ENCODE peak calls at places on chromosome 9, in nine cellular contexts. P, T, I, M, F, O, J, K and V are unnamed samples.

GRCh38 chr9:16626577-16627130 is 243.8 kb downstream of the BNC2 start:
- DNase-seq in P (no peak), T (peak), I (no peak), M (no peak), F (peak), O (peak), J (peak), K (peak), V (no peak)

GRCh38 chr9:107592439-107592838 is 102.9 kb upstream of the KLF4 start:
- DNase-seq in P (no peak), T (no peak), I (no peak), M (no peak), F (no peak), O (no peak), J (no peak), K (no peak), V (no peak)

GRCh38 chr9:130271473-130271872 is 5.9 kb downstream of the HMCN2 start:
- DNase-seq in P (no peak), T (no peak), I (no peak), M (no peak), F (peak), O (no peak), J (peak), K (no peak), V (no peak)

GRCh38 chr9:134307223-134307600 is 19.0 kb upstream of the RXRA start:
- DNase-seq in P (no peak), T (no peak), I (no peak), M (no peak), F (no peak), O (no peak), J (no peak), K (no peak), V (no peak)

GRCh38 chr9:97852001-97852398 is 1.0 kb upstream of the FOXE1 start:
- DNase-seq in P (no peak), T (no peak), I (no peak), M (no peak), F (no peak), O (no peak), J (peak), K (no peak), V (no peak)

GRCh38 chr9:84397822-84398221 is 57.3 kb upstream of the SLC28A3 start:
- DNase-seq in P (no peak), T (peak), I (peak), M (no peak), F (peak), O (peak), J (no peak), K (peak), V (no peak)

GRCh38 chr9:92986175-92987110 is 39.1 kb downstream of the FGD3 start:
- DNase-seq in P (no peak), T (peak), I (no peak), M (no peak), F (no peak), O (peak), J (no peak), K (peak), V (no peak)

GRCh38 chr9:75803130-75803529 is 87.3 kb upstream of the PCSK5 start:
- DNase-seq in P (no peak), T (peak), I (peak), M (no peak), F (no peak), O (peak), J (no peak), K (peak), V (no peak)

GRCh38 chr9:130539473-130540223 is 39.7 kb upstream of the FUBP3 start:
- DNase-seq in P (peak), T (no peak), I (peak), M (peak), F (peak), O (peak), J (no peak), K (no peak), V (no peak)

GRCh38 chr9:134474058-134474370 is 147.8 kb downstream of the RXRA start:
- DNase-seq in P (no peak), T (peak), I (no peak), M (no peak), F (no peak), O (peak), J (no peak), K (no peak), V (no peak)

GRCh38 chr9:134744542-134745295 is 103.1 kb downstream of the COL5A1 start:
- DNase-seq in P (no peak), T (no peak), I (no peak), M (no peak), F (no peak), O (no peak), J (no peak), K (no peak), V (no peak)

GRCh38 chr9:27888661-27889295 is 315.5 kb upstream of the C9orf72 start:
- DNase-seq in P (peak), T (no peak), I (peak), M (peak), F (no peak), O (peak), J (peak), K (peak), V (peak)

GRCh38 chr9:72933730-72934665 is 18.9 kb downstream of the ALDH1A1 start:
- DNase-seq in P (no peak), T (no peak), I (no peak), M (no peak), F (no peak), O (no peak), J (no peak), K (peak), V (no peak)

GRCh38 chr9:133485531-133486260 is 6.8 kb upstream of the SLC2A6 start:
- DNase-seq in P (no peak), T (no peak), I (no peak), M (no peak), F (no peak), O (no peak), J (peak), K (no peak), V (no peak)

GRCh38 chr9:132030626-132031325 is 48.9 kb downstream of the MED27 start:
- DNase-seq in P (no peak), T (no peak), I (no peak), M (no peak), F (no peak), O (no peak), J (no peak), K (no peak), V (no peak)

GRCh38 chr9:893843-894420 is 52.4 kb downstream of the DMRT1 start:
- DNase-seq in P (peak), T (peak), I (peak), M (peak), F (peak), O (peak), J (peak), K (peak), V (peak)

GRCh38 chr9:37929441-37929895 is 25.5 kb upstream of the SLC25A51 start:
- DNase-seq in P (no peak), T (peak), I (no peak), M (peak), F (peak), O (no peak), J (no peak), K (no peak), V (no peak)

GRCh38 chr9:107299437-107299836 is 16.4 kb downstream of the RAD23B start:
- DNase-seq in P (no peak), T (peak), I (no peak), M (no peak), F (peak), O (peak), J (no peak), K (no peak), V (no peak)

GRCh38 chr9:9412241-9412640 is 1200.6 kb downstream of the PTPRD start:
- DNase-seq in P (no peak), T (no peak), I (no peak), M (no peak), F (no peak), O (no peak), J (no peak), K (peak), V (no peak)

GRCh38 chr9:135690836-135691570 is 8.3 kb downstream of the SOHLH1 start:
- DNase-seq in P (no peak), T (no peak), I (no peak), M (no peak), F (no peak), O (no peak), J (no peak), K (no peak), V (no peak)

GRCh38 chr9:136690841-136691261 is 3.6 kb upstream of the AGPAT2 start:
- DNase-seq in P (no peak), T (no peak), I (no peak), M (no peak), F (no peak), O (no peak), J (no peak), K (no peak), V (no peak)

GRCh38 chr9:107487521-107488399 is 1.8 kb downstream of the KLF4 start:
- DNase-seq in P (peak), T (peak), I (no peak), M (no peak), F (peak), O (peak), J (peak), K (peak), V (peak)

DNA sequence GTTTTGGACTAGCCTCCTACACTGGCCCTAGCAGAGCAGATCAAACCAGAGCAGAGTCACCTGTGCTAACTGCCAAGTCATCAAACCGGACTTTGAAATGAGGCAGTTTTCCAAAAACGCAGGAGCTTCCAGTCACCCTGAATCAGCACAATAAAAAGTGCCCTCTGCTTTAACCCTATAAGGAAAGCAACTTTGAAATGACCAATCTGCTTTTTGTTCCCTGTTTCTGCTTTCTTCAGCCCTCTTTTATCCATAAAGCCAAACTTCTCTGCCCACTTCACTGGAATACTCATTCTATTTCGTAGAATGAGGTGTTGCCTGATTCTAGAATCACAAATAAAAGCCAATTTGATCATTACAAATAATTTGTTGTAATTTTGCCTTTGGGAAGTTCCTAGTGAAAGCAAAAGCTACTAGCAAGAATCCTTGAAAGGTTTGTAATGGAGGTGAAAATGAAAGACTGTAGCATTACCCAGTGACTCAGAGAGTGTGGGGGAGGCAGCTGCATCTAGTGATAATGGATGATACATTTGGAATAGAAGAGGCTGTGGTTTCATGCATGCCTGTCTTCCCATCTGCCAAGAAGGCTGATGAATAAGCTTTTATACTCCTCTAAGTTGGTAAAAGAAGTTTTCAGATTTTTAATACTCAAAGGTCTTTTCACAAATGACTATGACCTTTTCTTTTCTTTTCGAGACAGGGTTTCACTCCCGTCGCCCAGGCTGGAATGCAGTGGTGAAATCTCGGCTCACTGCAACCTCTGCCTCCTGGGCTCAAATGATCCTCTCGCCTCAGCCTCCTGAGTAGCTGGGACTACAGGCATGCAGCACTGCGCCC is 14.9 kb downstream of the SPAAR start:
- DNase-seq in P (peak), T (peak), I (peak), M (peak), F (no peak), O (peak), J (no peak), K (no peak), V (no peak)
- H3K9ac ChIP-seq in P (peak), T (peak), I (peak), M (peak), F (no peak), O (peak), J (no peak), K (no peak), V (peak)

GRCh38 chr9:87910821-87911220 is 6.9 kb upstream of the SPATA31C1 start:
- DNase-seq in P (no peak), T (no peak), I (no peak), M (no peak), F (no peak), O (peak), J (no peak), K (no peak), V (no peak)
- H3K27ac ChIP-seq in P (no peak), T (no peak), I (no peak), M (no peak), F (no peak), O (no peak), J (no peak), K (no peak), V (no peak)

GRCh38 chr9:120693609-120694008 is 20.7 kb downstream of the MEGF9 start:
- DNase-seq in P (no peak), T (peak), I (no peak), M (no peak), F (no peak), O (peak), J (no peak), K (no peak), V (no peak)
- H3K9ac ChIP-seq in P (no peak), T (peak), I (no peak), M (no peak), F (no peak), O (no peak), J (no peak), K (no peak), V (no peak)

GRCh38 chr9:109098221-109098959 is 21.4 kb downstream of the TMEM245 start:
- DNase-seq in P (no peak), T (peak), I (peak), M (no peak), F (peak), O (peak), J (no peak), K (peak), V (peak)

GRCh38 chr9:109098960-109099308 is 20.8 kb downstream of the TMEM245 start:
- DNase-seq in P (no peak), T (peak), I (no peak), M (no peak), F (no peak), O (peak), J (no peak), K (peak), V (no peak)

GRCh38 chr9:109094268-109094667 is 25.5 kb downstream of the TMEM245 start:
- DNase-seq in P (no peak), T (no peak), I (no peak), M (no peak), F (no peak), O (no peak), J (no peak), K (no peak), V (no peak)

GRCh38 chr9:109095321-109095720 is 24.4 kb downstream of the TMEM245 start:
- DNase-seq in P (no peak), T (no peak), I (no peak), M (no peak), F (no peak), O (no peak), J (no peak), K (no peak), V (no peak)

GRCh38 chr9:109097156-109097555 is 22.6 kb downstream of the TMEM245 start:
- DNase-seq in P (no peak), T (no peak), I (no peak), M (no peak), F (no peak), O (no peak), J (no peak), K (no peak), V (no peak)
- H3K27ac ChIP-seq in P (no peak), T (peak), I (no peak), M (no peak), F (no peak), O (no peak), J (no peak), K (no peak), V (no peak)

DNA sequence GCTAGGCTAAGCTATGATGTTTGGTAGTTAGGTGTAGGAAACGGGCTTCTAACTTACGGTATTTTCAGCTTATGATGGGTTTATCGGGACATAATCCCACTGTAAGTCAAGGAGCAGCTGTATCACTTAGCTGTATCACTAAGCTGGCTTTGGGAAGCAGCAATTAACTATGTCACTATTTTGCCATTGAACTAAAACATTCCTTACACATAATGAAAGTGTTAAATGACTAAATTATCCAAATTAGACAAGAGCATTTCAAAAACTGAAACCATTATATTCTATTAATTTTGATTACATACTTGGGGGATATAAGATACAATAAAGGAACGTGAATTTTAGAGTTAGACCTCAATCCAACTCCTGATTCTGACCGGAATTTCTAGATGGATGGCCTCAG is 188.3 kb downstream of the AGTPBP1 start:
- DNase-seq in P (no peak), T (no peak), I (no peak), M (no peak), F (no peak), O (no peak), J (no peak), K (no peak), V (no peak)
- H3K9ac ChIP-seq in P (no peak), T (no peak), I (no peak), M (no peak), F (no peak), O (no peak), J (no peak), K (no peak), V (no peak)

GRCh38 chr9:14198049-14198448 is 115.9 kb downstream of the NFIB start:
- DNase-seq in P (no peak), T (no peak), I (no peak), M (no peak), F (no peak), O (peak), J (no peak), K (no peak), V (no peak)

GRCh38 chr9:14191512-14191911 is 122.4 kb downstream of the NFIB start:
- DNase-seq in P (no peak), T (no peak), I (no peak), M (no peak), F (no peak), O (no peak), J (no peak), K (no peak), V (no peak)

GRCh38 chr9:14193338-14193980 is 120.5 kb downstream of the NFIB start:
- DNase-seq in P (no peak), T (no peak), I (no peak), M (no peak), F (peak), O (no peak), J (no peak), K (no peak), V (no peak)

GRCh38 chr9:14198544-14199510 is 115.1 kb downstream of the NFIB start:
- DNase-seq in P (peak), T (no peak), I (peak), M (no peak), F (peak), O (peak), J (no peak), K (no peak), V (peak)

GRCh38 chr9:14197459-14197858 is 116.5 kb downstream of the NFIB start:
- DNase-seq in P (no peak), T (no peak), I (no peak), M (no peak), F (no peak), O (no peak), J (no peak), K (no peak), V (no peak)
- H3K27ac ChIP-seq in P (no peak), T (no peak), I (peak), M (no peak), F (no peak), O (no peak), J (no peak), K (no peak), V (no peak)

GRCh38 chr9:70405808-70406445 is 8.5 kb downstream of the KLF9 start:
- DNase-seq in P (peak), T (peak), I (no peak), M (no peak), F (no peak), O (no peak), J (no peak), K (peak), V (no peak)
- H3K9ac ChIP-seq in P (peak), T (peak), I (no peak), M (no peak), F (no peak), O (peak), J (no peak), K (no peak), V (peak)

GRCh38 chr9:124512806-124513204 is 5.6 kb upstream of the NR5A1 start:
- DNase-seq in P (no peak), T (no peak), I (no peak), M (no peak), F (no peak), O (no peak), J (peak), K (no peak), V (no peak)

GRCh38 chr9:124513374-124513994 is 6.3 kb upstream of the NR5A1 start:
- DNase-seq in P (no peak), T (no peak), I (no peak), M (no peak), F (no peak), O (no peak), J (no peak), K (no peak), V (peak)

GRCh38 chr9:124510650-124511425 is 3.6 kb upstream of the NR5A1 start:
- DNase-seq in P (no peak), T (peak), I (no peak), M (no peak), F (no peak), O (peak), J (no peak), K (no peak), V (peak)

GRCh38 chr9:124511426-124511840 is 4.2 kb upstream of the NR5A1 start:
- DNase-seq in P (no peak), T (peak), I (no peak), M (no peak), F (no peak), O (no peak), J (peak), K (peak), V (peak)

DNA sequence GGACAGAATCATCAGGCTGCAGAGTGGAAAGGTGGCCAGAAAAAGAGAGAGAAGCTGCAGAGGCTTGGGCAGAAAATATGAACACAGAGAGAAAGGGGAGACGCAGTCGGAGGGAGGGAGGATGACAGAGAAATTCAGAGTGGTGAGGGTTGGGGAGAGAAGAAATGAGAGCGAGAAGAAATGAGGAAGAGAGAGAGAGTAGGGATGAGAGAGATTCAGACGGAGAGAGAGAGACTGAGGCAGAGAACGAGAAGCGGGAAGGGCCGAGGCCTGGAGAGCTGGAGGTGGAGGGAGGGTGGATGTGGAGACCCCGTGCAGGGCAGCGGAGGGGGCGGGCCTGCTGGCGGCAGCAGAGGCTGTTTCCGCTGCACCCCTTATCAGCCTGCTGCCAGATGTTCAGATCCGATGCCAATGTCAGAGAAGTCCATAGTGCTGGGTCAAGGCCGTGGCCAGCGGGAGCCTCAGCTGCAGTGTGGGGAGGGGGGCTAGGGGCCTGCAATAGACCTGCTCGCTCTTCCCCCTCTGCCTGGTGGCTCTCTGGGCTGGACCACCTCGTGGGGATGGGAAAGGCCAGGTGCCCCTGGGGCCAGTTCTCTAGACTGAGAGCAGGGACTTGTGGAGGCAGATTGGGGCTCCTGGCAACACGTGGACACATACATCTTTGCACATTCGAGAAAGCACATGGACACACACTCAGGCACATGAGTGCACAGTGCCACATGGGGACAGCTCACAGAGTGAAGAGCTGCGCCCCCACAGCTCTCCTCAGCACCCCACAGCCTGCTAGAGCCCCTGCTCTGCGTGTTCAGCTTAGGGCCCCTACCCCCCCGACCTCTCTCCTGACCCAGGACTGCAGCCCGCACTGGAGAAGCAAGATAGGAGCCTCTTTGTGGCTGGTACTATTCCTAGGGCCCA is 4.9 kb upstream of the NR5A1 start:
- DNase-seq in P (no peak), T (no peak), I (no peak), M (no peak), F (peak), O (no peak), J (peak), K (no peak), V (peak)
- H3K27ac ChIP-seq in P (no peak), T (no peak), I (no peak), M (no peak), F (no peak), O (no peak), J (no peak), K (no peak), V (no peak)